ENCODE peak calls at places on chromosomes 13 and 19, in six cellular contexts. N is NCI-H2029; Y is endothelial cell; W is stimulated activated CD4-positive, alpha-beta T cell treated with anti-CD3 and anti-CD28 coated beads, Interleukin-1b, Interleukin-23, amount 100 ng/mL, for 24 hours; I is T1000; A is hypothalamus. Z is an unnamed sample.

GRCh38 chr19:2618611-2619010 is 83.9 kb downstream of the GNG7 start:
- DNase-seq in N (no peak), Y (no peak), W (peak; percentile 60), I (peak; percentile 56), A (no peak), Z (no peak)

GRCh38 chr13:40155176-40155575 is 499.7 kb downstream of the COG6 start:
- DNase-seq in N (no peak), Y (no peak), W (no peak), I (no peak), A (no peak), Z (no peak)

GRCh38 chr19:17737690-17738153 is 13.6 kb upstream of the FCHO1 start:
- DNase-seq in N (no peak), Y (no peak), W (no peak), I (no peak), A (no peak), Z (no peak)

GRCh38 chr19:33868821-33869412 is 72.2 kb downstream of the KCTD15 start:
- DNase-seq in N (no peak), Y (peak; percentile 17), W (no peak), I (no peak), A (no peak), Z (no peak)

GRCh38 chr13:20997301-20998061 is 63.9 kb downstream of the LATS2 start:
- DNase-seq in N (no peak), Y (no peak), W (no peak), I (no peak), A (no peak), Z (no peak)

GRCh38 chr13:51764184-51765141 is 39.5 kb downstream of the DHRS12 start:
- DNase-seq in N (peak; percentile 44), Y (no peak), W (peak; percentile 42), I (peak; percentile 27), A (peak; percentile 64), Z (no peak)

GRCh38 chr13:79485014-79485441 is 4.1 kb downstream of the NDFIP2 start:
- DNase-seq in N (no peak), Y (no peak), W (no peak), I (no peak), A (no peak), Z (no peak)

GRCh38 chr13:21909331-21909730 is 238.5 kb downstream of the FGF9 start:
- DNase-seq in N (no peak), Y (no peak), W (no peak), I (no peak), A (no peak), Z (no peak)

GRCh38 chr13:109494955-109495354 is 291.4 kb downstream of the IRS2 start:
- DNase-seq in N (no peak), Y (no peak), W (no peak), I (no peak), A (no peak), Z (peak; percentile 35)

GRCh38 chr13:26867451-26868067 is 107.0 kb upstream of the GPR12 start:
- DNase-seq in N (no peak), Y (peak; percentile 48), W (no peak), I (no peak), A (no peak), Z (no peak)

GRCh38 chr13:100707818-100708740 is 33.5 kb upstream of the TMTC4 start:
- DNase-seq in N (no peak), Y (no peak), W (no peak), I (no peak), A (no peak), Z (no peak)

GRCh38 chr13:86425127-86425526 is 625.9 kb upstream of the SLITRK6 start:
- DNase-seq in N (no peak), Y (no peak), W (no peak), I (no peak), A (no peak), Z (no peak)

GRCh38 chr13:74056829-74057564 is 77.2 kb downstream of the KLF12 start:
- DNase-seq in N (no peak), Y (no peak), W (no peak), I (no peak), A (no peak), Z (no peak)

GRCh38 chr13:46544208-46544607 is 8.8 kb upstream of the LRCH1 start:
- DNase-seq in N (no peak), Y (no peak), W (no peak), I (no peak), A (no peak), Z (no peak)

Z was measured in frontal cortex.